ENCODE peak calls at places on chromosomes 4 and X, in four cellular contexts. F is GM12878, H is K562, A is HepG2. O is an unnamed sample.

GRCh38 chr4:125529071-125529470 is 214.3 kb downstream of the FAT4 start:
- DNase-seq in F (no peak), H (no peak), A (no peak), O (no peak)

GRCh38 chr4:92235741-92236140 is 68.0 kb upstream of the GRID2 start:
- DNase-seq in A (no peak), F (no peak), H (no peak), O (no peak)

GRCh38 chr4:184942447-184943425 is 75.6 kb upstream of the HELT start:
- DNase-seq in F (no peak), H (no peak), A (no peak), O (no peak)

GRCh38 chr4:88775529-88775928 is 77.9 kb upstream of the NAP1L5 start:
- DNase-seq in H (no peak), F (no peak), A (no peak), O (no peak)

GRCh38 chr4:67935888-67936287 is 27.4 kb downstream of the TMPRSS11A start:
- DNase-seq in H (no peak), F (no peak), A (no peak), O (no peak)

GRCh38 chr4:76784237-76784636 is 113.7 kb downstream of the SOWAHB start:
- DNase-seq in F (no peak), A (no peak), H (no peak), O (peak)

GRCh38 chr4:15756361-15756861 is 21.7 kb upstream of the CD38 start:
- DNase-seq in F (peak), A (peak), H (no peak), O (no peak)

GRCh38 chr4:55553442-55553841 is 6.7 kb upstream of the CLOCK start:
- DNase-seq in A (peak), H (no peak), F (no peak), O (peak)

GRCh38 chrX:103626855-103627254 is 1.9 kb upstream of the TCEAL1 start:
- DNase-seq in H (no peak), A (no peak), F (no peak), O (no peak)

GRCh38 chr4:60865238-60865637 is 334.9 kb upstream of the ADGRL3 start:
- DNase-seq in F (no peak), A (no peak), H (no peak), O (no peak)

GRCh38 chr4:77393981-77394380 is 211.6 kb upstream of the CXCL13 start:
- DNase-seq in F (no peak), H (no peak), A (no peak), O (no peak)

GRCh38 chr4:2350982-2351381 is 67.5 kb downstream of the ZFYVE28 start:
- DNase-seq in F (no peak), H (no peak), A (no peak), O (no peak)

GRCh38 chrX:31178064-31178768 is 106.4 kb upstream of the FTHL17 start:
- DNase-seq in H (no peak), F (peak), A (no peak), O (no peak)

GRCh38 chrX:9267415-9267814 is 197.4 kb upstream of the TBL1X start:
- DNase-seq in A (peak), H (no peak), F (no peak), O (no peak)

GRCh38 chr4:120517966-120518365 is 404.6 kb downstream of the PRDM5 start:
- DNase-seq in A (peak), H (peak), F (peak), O (no peak)

GRCh38 chr4:38821739-38822138 is 17.1 kb upstream of the TLR1 start:
- DNase-seq in F (no peak), H (no peak), A (no peak), O (no peak)

GRCh38 chr4:139656614-139657486 is 8.8 kb upstream of the MGST2 start:
- DNase-seq in H (peak), F (no peak), A (peak), O (peak)
- TF ChIP-seq ATF2 in H (no peak), F (no peak), A (no peak), O (no peak)

GRCh38 chr4:168877407-168877778 is 132.7 kb downstream of the CBR4 start:
- DNase-seq in F (no peak), A (no peak), H (no peak), O (no peak)
- TF ChIP-seq TCF7 in F (no peak), A (no peak), H (no peak), O (no peak)

GRCh38 chr4:176967586-176967985 is 174.9 kb upstream of the VEGFC start:
- DNase-seq in H (no peak), F (no peak), A (no peak), O (no peak)
- TF ChIP-seq USF2 in H (no peak), F (no peak), A (no peak), O (no peak)

GRCh38 chrX:137566746-137567473 is 983 bp downstream of the ZIC3 start:
- DNase-seq in F (no peak), A (no peak), H (no peak), O (no peak)
- TF ChIP-seq ATF2 in F (no peak), A (no peak), H (no peak), O (no peak)

GRCh38 chrX:29299689-29300088 is 712.4 kb downstream of the IL1RAPL1 start:
- DNase-seq in F (no peak), A (no peak), H (no peak), O (no peak)
- TF ChIP-seq TCF7 in F (no peak), A (no peak), H (no peak), O (no peak)

GRCh38 chrX:46704767-46705386 is 54.0 kb downstream of the SLC9A7 start:
- DNase-seq in H (no peak), F (peak), A (no peak), O (no peak)
- TF ChIP-seq USF2 in H (no peak), F (no peak), A (no peak), O (no peak)

GRCh38 chr4:17234678-17235077 is 277.2 kb downstream of the QDPR start:
- DNase-seq in A (no peak), H (no peak), F (no peak), O (no peak)

GRCh38 chr4:17232575-17233253 is 279.2 kb downstream of the QDPR start:
- DNase-seq in F (no peak), A (no peak), H (no peak), O (no peak)

GRCh38 chr4:17236686-17237085 is 275.2 kb downstream of the QDPR start:
- DNase-seq in H (no peak), F (no peak), A (no peak), O (no peak)

DNA sequence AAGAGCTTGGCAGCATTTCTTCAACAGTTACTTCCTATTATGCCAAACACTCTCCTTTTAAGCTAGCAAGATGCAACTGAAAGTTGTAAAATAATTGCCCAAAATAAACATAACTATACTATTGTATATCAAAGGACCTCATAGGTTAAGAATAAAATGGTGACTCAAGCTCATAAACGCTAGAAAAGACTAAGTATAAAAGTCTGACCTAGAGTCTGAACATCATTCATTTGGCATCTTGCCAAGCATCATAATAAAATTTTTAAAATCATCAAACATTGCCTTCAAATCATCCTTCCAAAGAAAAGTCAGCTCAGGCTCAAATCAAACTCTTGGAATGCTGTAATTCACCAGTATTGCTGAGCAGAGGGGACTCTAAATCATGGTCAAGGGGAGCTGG is 281.2 kb downstream of the QDPR start:
- DNase-seq in H (no peak), F (no peak), A (no peak), O (no peak)
- TF ChIP-seq ATF2 in H (no peak), F (no peak), A (no peak), O (no peak)

DNA sequence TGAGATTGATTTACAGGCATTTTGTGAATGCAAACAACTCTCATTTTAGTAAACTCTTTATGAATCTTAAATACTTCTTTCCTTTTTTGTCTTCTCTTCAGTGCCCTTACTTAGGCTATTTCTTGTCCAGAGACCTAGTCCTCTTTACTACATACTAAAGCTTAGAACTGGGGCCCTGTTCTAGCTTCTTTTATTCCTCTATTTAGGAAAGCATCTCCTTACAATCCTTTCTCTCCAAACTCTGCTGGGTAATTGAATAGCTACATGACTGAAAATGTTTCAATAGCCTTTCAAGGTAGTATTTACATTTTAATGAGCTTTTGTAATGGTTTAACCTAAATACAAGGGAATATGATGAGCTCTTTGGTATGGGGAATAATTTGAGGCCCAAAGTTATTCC is 1701.5 kb upstream of the TENM3 start:
- DNase-seq in H (no peak), F (no peak), A (no peak), O (no peak)
- TF ChIP-seq TCF7 in H (no peak), F (no peak), A (no peak), O (no peak)

GRCh38 chrX:2819345-2820130 is 9.2 kb upstream of the GYG2 start:
- DNase-seq in A (peak), F (no peak), H (peak), O (no peak)
- TF ChIP-seq USF2 in A (no peak), F (no peak), H (no peak), O (no peak)

DNA sequence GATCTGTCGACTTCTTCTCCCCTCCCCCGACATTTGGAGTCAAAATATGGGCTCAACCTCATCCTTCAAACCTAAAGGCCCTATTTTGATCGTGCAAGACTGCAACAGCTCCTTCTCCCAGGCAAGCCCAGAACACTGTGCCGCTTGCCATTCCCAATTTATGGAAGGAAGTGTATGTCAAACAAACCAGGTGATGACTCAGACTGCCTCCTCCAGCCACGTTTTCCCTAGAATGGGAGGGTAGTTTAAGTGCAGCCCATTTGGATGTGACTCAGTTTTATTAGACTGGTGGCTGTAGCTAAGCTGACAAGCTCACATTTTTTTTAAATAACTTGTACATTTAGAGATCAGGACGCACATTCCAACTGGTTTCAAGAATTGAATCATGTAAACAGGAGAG is 570.4 kb upstream of the DIPK2B start:
- DNase-seq in F (no peak), H (peak), A (peak), O (no peak)
- TF ChIP-seq ATF2 in F (no peak), H (no peak), A (no peak), O (no peak)

O was measured in WTC11.